ENCODE peak calls at places on chromosomes 6 and 20, in four cellular contexts. One of them, this sample, is unnamed.

GRCh38 chr6:81253821-81254220 is 498.7 kb downstream of the TENT5A start:
- DNase-seq in pancreas: no peak
- DNase-seq in AG04450: no peak
- DNase-seq in MM.1S: no peak
- DNase-seq in this sample: no peak

GRCh38 chr6:148869589-148869988 is 122.8 kb downstream of the UST start:
- DNase-seq in pancreas: no peak
- DNase-seq in AG04450: peak; percentile 80
- DNase-seq in MM.1S: no peak
- DNase-seq in this sample: no peak

GRCh38 chr20:50144362-50144761 is 9.2 kb downstream of the PEDS1 start:
- DNase-seq in AG04450: peak; percentile 95
- DNase-seq in MM.1S: no peak
- DNase-seq in pancreas: no peak
- DNase-seq in this sample: no peak

GRCh38 chr20:47241345-47241781 is 115.1 kb downstream of the ZMYND8 start:
- DNase-seq in MM.1S: no peak
- DNase-seq in pancreas: no peak
- DNase-seq in AG04450: peak; percentile 97
- DNase-seq in this sample: no peak

GRCh38 chr6:166599158-166599557 is 12.7 kb upstream of the RAMACL start:
- DNase-seq in MM.1S: no peak
- DNase-seq in pancreas: no peak
- DNase-seq in AG04450: no peak
- DNase-seq in this sample: no peak

GRCh38 chr20:61125076-61125475 is 127.0 kb upstream of the CDH4 start:
- DNase-seq in AG04450: no peak
- DNase-seq in pancreas: no peak
- DNase-seq in MM.1S: no peak
- DNase-seq in this sample: no peak

GRCh38 chr6:130959938-130960337 is 103.1 kb downstream of the EPB41L2 start:
- DNase-seq in AG04450: no peak
- DNase-seq in pancreas: no peak
- DNase-seq in MM.1S: no peak
- DNase-seq in this sample: no peak

GRCh38 chr6:28296520-28297060 is 15.2 kb downstream of the PGBD1 start:
- DNase-seq in MM.1S: no peak
- DNase-seq in pancreas: no peak
- DNase-seq in AG04450: no peak
- DNase-seq in this sample: no peak

GRCh38 chr6:4162345-4162744 is 27.0 kb upstream of the ECI2 start:
- DNase-seq in MM.1S: no peak
- DNase-seq in pancreas: no peak
- DNase-seq in AG04450: no peak
- DNase-seq in this sample: no peak

GRCh38 chr6:74991573-74992332 is 214.1 kb downstream of the COL12A1 start:
- DNase-seq in pancreas: no peak
- DNase-seq in MM.1S: no peak
- DNase-seq in AG04450: no peak
- DNase-seq in this sample: no peak

GRCh38 chr6:131733376-131734016 is 22.7 kb upstream of the CTAGE9 start:
- DNase-seq in AG04450: no peak
- DNase-seq in MM.1S: no peak
- DNase-seq in pancreas: no peak
- DNase-seq in this sample: no peak

GRCh38 chr6:71621918-71622519 is 264.3 kb upstream of the RIMS1 start:
- DNase-seq in MM.1S: no peak
- DNase-seq in AG04450: no peak
- DNase-seq in pancreas: no peak
- DNase-seq in this sample: peak; percentile 1
- TF ChIP-seq CTCF in MM.1S: peak; percentile 36
- TF ChIP-seq CTCF in AG04450: peak; percentile 54
- TF ChIP-seq CTCF in pancreas: no peak
- TF ChIP-seq CTCF in this sample: no peak

GRCh38 chr6:138577151-138577915 is 78.0 kb upstream of the NHSL1 start:
- DNase-seq in MM.1S: no peak
- DNase-seq in AG04450: no peak
- DNase-seq in pancreas: no peak
- DNase-seq in this sample: no peak
- H3K4me3 ChIP-seq in MM.1S: no peak overlapping the region
- H3K4me3 ChIP-seq in AG04450: no peak overlapping the region
- H3K4me3 ChIP-seq in pancreas: no peak overlapping the region
- H3K4me3 ChIP-seq in this sample: no peak overlapping the region

GRCh38 chr6:170290306-170291128 is at the start of gene DLL1:
- DNase-seq in MM.1S: no peak
- DNase-seq in AG04450: no peak
- DNase-seq in pancreas: peak; percentile 57
- DNase-seq in this sample: peak; percentile 42
- TF ChIP-seq CTCF in MM.1S: no peak
- TF ChIP-seq CTCF in AG04450: no peak
- TF ChIP-seq CTCF in pancreas: no peak
- TF ChIP-seq CTCF in this sample: no peak

GRCh38 chr20:23626040-23626620 is 11.6 kb downstream of the CST3 start:
- DNase-seq in MM.1S: no peak
- DNase-seq in AG04450: no peak
- DNase-seq in pancreas: no peak
- DNase-seq in this sample: peak; percentile 62

GRCh38 chr20:23625236-23625964 is 12.4 kb downstream of the CST3 start:
- DNase-seq in MM.1S: no peak
- DNase-seq in pancreas: no peak
- DNase-seq in AG04450: no peak
- DNase-seq in this sample: peak; percentile 63

GRCh38 chr20:23622839-23623343 is 14.9 kb downstream of the CST3 start:
- DNase-seq in pancreas: no peak
- DNase-seq in AG04450: peak; percentile 24
- DNase-seq in MM.1S: no peak
- DNase-seq in this sample: peak; percentile 67

GRCh38 chr20:23624307-23624706 is 13.4 kb downstream of the CST3 start:
- DNase-seq in pancreas: no peak
- DNase-seq in MM.1S: no peak
- DNase-seq in AG04450: no peak
- DNase-seq in this sample: no peak

GRCh38 chr20:23623666-23624065 is 14.1 kb downstream of the CST3 start:
- DNase-seq in pancreas: no peak
- DNase-seq in AG04450: no peak
- DNase-seq in MM.1S: no peak
- DNase-seq in this sample: no peak
- H3K4me3 ChIP-seq in pancreas: no peak overlapping the region
- H3K4me3 ChIP-seq in AG04450: no peak overlapping the region
- H3K4me3 ChIP-seq in MM.1S: no peak overlapping the region
- H3K4me3 ChIP-seq in this sample: no peak overlapping the region

DNA sequence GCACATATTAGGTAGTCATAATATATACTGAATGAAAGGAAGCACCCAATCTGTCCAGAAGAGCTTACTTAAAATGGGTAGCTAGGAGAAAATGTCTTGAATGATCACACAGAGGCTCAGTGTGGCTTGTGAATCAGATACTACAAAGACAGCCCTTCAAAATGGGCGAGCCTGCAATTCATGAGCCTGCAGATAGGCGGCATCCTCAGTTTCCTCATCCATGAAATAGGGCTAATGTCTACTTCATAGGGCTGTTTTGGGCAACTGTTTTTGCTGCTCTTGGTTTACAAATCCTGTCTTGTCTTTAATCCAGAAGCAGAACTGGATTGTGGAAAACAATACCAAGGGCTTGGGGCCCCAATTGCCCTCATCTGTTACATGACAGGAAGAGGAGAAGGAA is 129.3 kb upstream of the KCNK16 start:
- DNase-seq in pancreas: no peak
- DNase-seq in AG04450: no peak
- DNase-seq in MM.1S: no peak
- DNase-seq in this sample: peak; percentile 24
- TF ChIP-seq CTCF in pancreas: no peak
- TF ChIP-seq CTCF in AG04450: peak; percentile 11
- TF ChIP-seq CTCF in MM.1S: peak; percentile 44
- TF ChIP-seq CTCF in this sample: peak; percentile 63

GRCh38 chr6:53330137-53330536 is 18.6 kb downstream of the ELOVL5 start:
- DNase-seq in pancreas: no peak
- DNase-seq in AG04450: no peak
- DNase-seq in MM.1S: no peak
- DNase-seq in this sample: no peak

GRCh38 chr6:53335224-53335994 is 13.3 kb downstream of the ELOVL5 start:
- DNase-seq in MM.1S: peak; percentile 77
- DNase-seq in AG04450: no peak
- DNase-seq in pancreas: no peak
- DNase-seq in this sample: peak; percentile 94

GRCh38 chr6:53336070-53336469 is 12.7 kb downstream of the ELOVL5 start:
- DNase-seq in pancreas: no peak
- DNase-seq in MM.1S: no peak
- DNase-seq in AG04450: no peak
- DNase-seq in this sample: no peak

GRCh38 chr6:53331678-53332077 is 17.1 kb downstream of the ELOVL5 start:
- DNase-seq in pancreas: no peak
- DNase-seq in MM.1S: no peak
- DNase-seq in AG04450: no peak
- DNase-seq in this sample: no peak

GRCh38 chr6:53333439-53334408 is 15.0 kb downstream of the ELOVL5 start:
- DNase-seq in AG04450: no peak
- DNase-seq in MM.1S: no peak
- DNase-seq in pancreas: no peak
- DNase-seq in this sample: no peak
- H3K4me3 ChIP-seq in AG04450: no peak overlapping the region
- H3K4me3 ChIP-seq in MM.1S: no peak overlapping the region
- H3K4me3 ChIP-seq in pancreas: no peak overlapping the region
- H3K4me3 ChIP-seq in this sample: no peak overlapping the region

GRCh38 chr6:9252784-9253183 is 817.4 kb upstream of the SLC35B3 start:
- DNase-seq in pancreas: no peak
- DNase-seq in AG04450: no peak
- DNase-seq in MM.1S: no peak
- DNase-seq in this sample: no peak

GRCh38 chr6:9248125-9248524 is 812.8 kb upstream of the SLC35B3 start:
- DNase-seq in AG04450: no peak
- DNase-seq in pancreas: no peak
- DNase-seq in MM.1S: no peak
- DNase-seq in this sample: no peak

GRCh38 chr6:9254251-9254650 is 818.9 kb upstream of the SLC35B3 start:
- DNase-seq in MM.1S: no peak
- DNase-seq in AG04450: no peak
- DNase-seq in pancreas: no peak
- DNase-seq in this sample: no peak

GRCh38 chr6:9250852-9251251 is 815.5 kb upstream of the SLC35B3 start:
- DNase-seq in pancreas: peak; percentile 20
- DNase-seq in AG04450: peak; percentile 8
- DNase-seq in MM.1S: peak; percentile 69
- DNase-seq in this sample: peak; percentile 10
- TF ChIP-seq CTCF in pancreas: no peak
- TF ChIP-seq CTCF in AG04450: peak; percentile 65
- TF ChIP-seq CTCF in MM.1S: peak; percentile 80
- TF ChIP-seq CTCF in this sample: peak; percentile 36

This sample was measured in GM12865.